ENCODE peak calls at places on chromosomes 5 and 9, in five cellular contexts. R is GM12878, J is H1, E is K562, Y is A549. A is an unnamed sample.

GRCh38 chr5:87400305-87400899 is 12.3 kb downstream of the CCNH start:
- DNase-seq in R (no peak), J (no peak), E (peak), Y (peak), A (no peak)

GRCh38 chr9:128203024-128203841 is at the start of gene DNM1:
- DNase-seq in R (no peak), J (no peak), E (peak), Y (peak), A (peak)

GRCh38 chr9:129178983-129179382 is 922 bp upstream of the IER5L start:
- DNase-seq in R (no peak), J (peak), E (no peak), Y (no peak), A (no peak)

GRCh38 chr5:102600964-102601363 is 102.2 kb upstream of the SLCO6A1 start:
- DNase-seq in R (no peak), J (no peak), E (no peak), Y (no peak), A (no peak)

GRCh38 chr5:14410068-14410941 is 171.3 kb upstream of the OTULINL start:
- DNase-seq in R (no peak), J (no peak), E (no peak), Y (no peak), A (no peak)

GRCh38 chr5:75951716-75952115 is 131.5 kb upstream of the SV2C start:
- DNase-seq in R (no peak), J (no peak), E (no peak), Y (no peak), A (no peak)

GRCh38 chr9:35594471-35594870 is 10.6 kb upstream of the TESK1 start:
- DNase-seq in R (no peak), J (no peak), E (no peak), Y (no peak), A (no peak)

GRCh38 chr5:1772634-1773033 is 27.0 kb downstream of the MRPL36 start:
- DNase-seq in R (no peak), J (no peak), E (no peak), Y (peak), A (no peak)

GRCh38 chr9:111599092-111599947 is at the start of gene PTGR1:
- DNase-seq in R (no peak), J (peak), E (no peak), Y (peak), A (peak)

GRCh38 chr5:1298723-1299510 is 4.0 kb upstream of the TERT start:
- DNase-seq in R (no peak), J (no peak), E (no peak), Y (no peak), A (no peak)

GRCh38 chr9:69078581-69078980 is 43.0 kb downstream of the FXN start:
- DNase-seq in R (no peak), J (no peak), E (no peak), Y (no peak), A (no peak)

GRCh38 chr5:6584101-6584645 is 48.7 kb downstream of the NSUN2 start:
- DNase-seq in R (no peak), J (no peak), E (no peak), Y (no peak), A (no peak)

GRCh38 chr5:10601246-10602030 is 37.6 kb downstream of the ANKRD33B start:
- DNase-seq in R (no peak), J (no peak), E (peak), Y (peak), A (peak)

GRCh38 chr5:78984020-78984610 is 995 bp downstream of the ARSB start:
- DNase-seq in R (no peak), J (no peak), E (no peak), Y (no peak), A (no peak)

GRCh38 chr5:133861161-133861737 is 107.2 kb downstream of the C5orf15 start:
- DNase-seq in R (no peak), J (no peak), E (no peak), Y (no peak), A (no peak)

GRCh38 chr5:109693535-109694152 is 3.9 kb downstream of the MAN2A1 start:
- DNase-seq in R (no peak), J (no peak), E (no peak), Y (no peak), A (no peak)

GRCh38 chr5:78600656-78601452 is 47.7 kb downstream of the LHFPL2 start:
- DNase-seq in R (no peak), J (no peak), E (no peak), Y (peak), A (no peak)

GRCh38 chr5:66993448-66993847 is 203.2 kb downstream of the CD180 start:
- DNase-seq in R (no peak), J (no peak), E (no peak), Y (no peak), A (no peak)

GRCh38 chr9:33012328-33013068 is 11.1 kb upstream of the APTX start:
- DNase-seq in R (no peak), J (no peak), E (no peak), Y (no peak), A (no peak)

GRCh38 chr5:16669776-16670175 is 53.0 kb upstream of the RETREG1 start:
- DNase-seq in R (no peak), J (no peak), E (no peak), Y (no peak), A (no peak)

GRCh38 chr9:93299418-93300174 is 115.7 kb downstream of the WNK2 start:
- DNase-seq in R (no peak), J (no peak), E (no peak), Y (no peak), A (no peak)

GRCh38 chr9:112033237-112034215 is 136.9 kb downstream of the UGCG start:
- DNase-seq in R (peak), J (no peak), E (no peak), Y (no peak), A (no peak)

GRCh38 chr5:87242242-87242641 is 25.4 kb upstream of the RASA1 start:
- DNase-seq in R (no peak), J (no peak), E (no peak), Y (no peak), A (no peak)

GRCh38 chr5:142568271-142568995 is 117.5 kb downstream of the FGF1 start:
- DNase-seq in R (no peak), J (no peak), E (no peak), Y (no peak), A (no peak)

GRCh38 chr5:41418220-41419031 is 92.0 kb downstream of the PLCXD3 start:
- DNase-seq in R (no peak), J (no peak), E (no peak), Y (no peak), A (no peak)

GRCh38 chr9:99720455-99721050 is 101.1 kb upstream of the NR4A3 start:
- DNase-seq in R (peak), J (no peak), E (no peak), Y (no peak), A (no peak)

GRCh38 chr9:21331676-21332402 is 3.4 kb downstream of the KLHL9 start:
- DNase-seq in R (no peak), J (no peak), E (no peak), Y (no peak), A (no peak)

GRCh38 chr5:174401793-174402192 is 322.6 kb upstream of the MSX2 start:
- DNase-seq in R (no peak), J (no peak), E (no peak), Y (no peak), A (no peak)

GRCh38 chr5:82308997-82309670 is 31.0 kb upstream of the RPS23 start:
- DNase-seq in R (no peak), J (no peak), E (no peak), Y (no peak), A (no peak)

GRCh38 chr9:112013261-112013660 is 116.6 kb downstream of the UGCG start:
- DNase-seq in R (no peak), J (no peak), E (no peak), Y (no peak), A (no peak)

DNA sequence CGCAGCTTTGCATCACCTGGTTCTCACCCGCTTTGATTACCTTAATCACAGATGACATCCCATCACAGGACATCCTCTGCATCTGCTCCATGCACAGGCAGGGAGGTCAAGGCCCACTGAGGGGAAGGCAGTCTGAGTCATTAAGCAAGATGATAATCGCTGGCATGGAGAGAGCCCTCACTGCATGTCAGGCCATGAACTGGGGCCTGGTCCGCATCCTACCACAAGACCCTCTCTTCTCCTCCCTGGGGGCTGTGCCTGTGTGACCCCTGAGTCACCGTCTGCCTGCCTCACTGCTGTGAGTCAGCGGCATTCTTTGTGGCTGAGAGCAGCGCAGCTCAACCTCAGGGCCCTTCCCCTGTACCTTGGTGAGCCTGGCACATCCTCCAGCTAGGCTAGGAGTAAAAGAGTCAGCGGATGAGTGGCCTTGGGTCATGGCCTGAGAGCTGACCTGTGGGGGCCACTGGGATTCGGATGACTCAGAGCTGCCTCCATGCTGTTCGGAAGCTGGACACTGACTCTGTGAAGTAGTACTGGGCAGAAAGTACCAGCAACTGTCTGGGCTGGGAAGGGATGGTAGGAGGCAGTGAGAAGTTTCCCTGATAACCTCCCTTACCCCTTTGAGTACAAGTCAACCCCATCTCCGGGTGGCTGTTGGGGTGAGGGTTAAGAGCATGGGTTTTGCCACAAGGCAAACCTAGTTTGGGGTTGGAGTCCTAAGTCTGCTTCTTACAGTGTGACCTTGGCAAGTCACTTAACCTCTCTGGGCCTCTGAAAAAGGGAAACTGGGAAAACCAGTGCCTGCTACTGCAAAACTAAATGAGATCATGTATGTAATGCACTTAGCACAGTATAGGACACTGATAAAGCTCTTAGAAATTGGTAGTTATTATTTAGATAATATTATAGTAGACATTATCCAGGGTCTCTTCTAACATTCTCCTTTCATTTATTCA is 14.6 kb upstream of the ARSI start:
- DNase-seq in R (no peak), J (no peak), E (peak), Y (peak), A (no peak)
- TF ChIP-seq EP300 in R (no peak), J (no peak), E (no peak), Y (peak), A (no peak)

GRCh38 chr5:5422819-5423515 is 490 bp downstream of the ICE1 start:
- DNase-seq in R (no peak), J (no peak), E (peak), Y (no peak), A (no peak)

GRCh38 chr5:5420251-5420650 is 2.2 kb upstream of the ICE1 start:
- DNase-seq in R (no peak), J (no peak), E (no peak), Y (no peak), A (no peak)

GRCh38 chr5:5421149-5421960 is 1.1 kb upstream of the ICE1 start:
- DNase-seq in R (no peak), J (no peak), E (peak), Y (no peak), A (no peak)

GRCh38 chr5:5424736-5425135 is 2.3 kb downstream of the ICE1 start:
- DNase-seq in R (no peak), J (no peak), E (no peak), Y (no peak), A (no peak)

GRCh38 chr5:5421961-5422818 is at the start of gene ICE1:
- DNase-seq in R (peak), J (peak), E (peak), Y (peak), A (peak)
- TF ChIP-seq EP300 in R (no peak), J (no peak), E (peak), Y (no peak), A (peak)

GRCh38 chr5:122585111-122585415 is 189.8 kb upstream of the SNX2 start:
- DNase-seq in R (no peak), J (no peak), E (no peak), Y (no peak), A (no peak)
- TF ChIP-seq EP300 in R (no peak), J (no peak), E (no peak), Y (no peak), A (no peak)

GRCh38 chr9:115615821-115616665 is 498.1 kb upstream of the TNC start:
- DNase-seq in R (no peak), J (no peak), E (no peak), Y (peak), A (no peak)
- TF ChIP-seq EP300 in R (no peak), J (no peak), E (no peak), Y (peak), A (no peak)

GRCh38 chr5:68027519-68027918 is 188.0 kb upstream of the PIK3R1 start:
- DNase-seq in R (no peak), J (no peak), E (no peak), Y (no peak), A (no peak)
- TF ChIP-seq EP300 in R (no peak), J (no peak), E (no peak), Y (no peak), A (no peak)

GRCh38 chr9:97397220-97397619 is 14.7 kb upstream of the TDRD7 start:
- DNase-seq in R (peak), J (no peak), E (no peak), Y (no peak), A (no peak)

GRCh38 chr9:97398999-97399758 is 12.7 kb upstream of the TDRD7 start:
- DNase-seq in R (no peak), J (peak), E (peak), Y (peak), A (peak)

GRCh38 chr9:97394881-97395280 is 17.0 kb upstream of the TDRD7 start:
- DNase-seq in R (no peak), J (no peak), E (no peak), Y (no peak), A (no peak)

GRCh38 chr9:97395745-97396144 is 16.2 kb upstream of the TDRD7 start:
- DNase-seq in R (no peak), J (no peak), E (no peak), Y (no peak), A (no peak)

DNA sequence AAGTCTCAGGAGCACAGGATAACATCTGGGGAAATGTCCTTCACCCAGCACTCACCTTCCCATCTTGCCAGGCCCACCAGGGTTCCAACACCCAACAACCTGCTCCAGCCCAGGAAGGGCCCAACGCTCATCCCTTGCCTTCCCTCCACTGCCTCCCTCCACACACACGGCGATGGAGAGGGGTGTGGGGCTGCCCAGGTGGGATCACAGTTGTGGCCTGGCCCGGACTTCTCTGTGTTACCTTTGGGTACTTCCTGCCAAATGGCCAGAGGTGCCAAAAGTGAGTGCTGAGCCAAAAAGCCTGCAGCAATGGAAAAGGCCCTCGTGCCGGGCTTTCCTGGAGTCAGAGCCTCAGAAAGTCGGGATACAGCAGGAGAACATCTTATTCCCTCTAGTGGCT is 15.6 kb upstream of the TDRD7 start:
- DNase-seq in R (no peak), J (no peak), E (no peak), Y (no peak), A (no peak)
- TF ChIP-seq EP300 in R (no peak), J (no peak), E (no peak), Y (no peak), A (no peak)

DNA sequence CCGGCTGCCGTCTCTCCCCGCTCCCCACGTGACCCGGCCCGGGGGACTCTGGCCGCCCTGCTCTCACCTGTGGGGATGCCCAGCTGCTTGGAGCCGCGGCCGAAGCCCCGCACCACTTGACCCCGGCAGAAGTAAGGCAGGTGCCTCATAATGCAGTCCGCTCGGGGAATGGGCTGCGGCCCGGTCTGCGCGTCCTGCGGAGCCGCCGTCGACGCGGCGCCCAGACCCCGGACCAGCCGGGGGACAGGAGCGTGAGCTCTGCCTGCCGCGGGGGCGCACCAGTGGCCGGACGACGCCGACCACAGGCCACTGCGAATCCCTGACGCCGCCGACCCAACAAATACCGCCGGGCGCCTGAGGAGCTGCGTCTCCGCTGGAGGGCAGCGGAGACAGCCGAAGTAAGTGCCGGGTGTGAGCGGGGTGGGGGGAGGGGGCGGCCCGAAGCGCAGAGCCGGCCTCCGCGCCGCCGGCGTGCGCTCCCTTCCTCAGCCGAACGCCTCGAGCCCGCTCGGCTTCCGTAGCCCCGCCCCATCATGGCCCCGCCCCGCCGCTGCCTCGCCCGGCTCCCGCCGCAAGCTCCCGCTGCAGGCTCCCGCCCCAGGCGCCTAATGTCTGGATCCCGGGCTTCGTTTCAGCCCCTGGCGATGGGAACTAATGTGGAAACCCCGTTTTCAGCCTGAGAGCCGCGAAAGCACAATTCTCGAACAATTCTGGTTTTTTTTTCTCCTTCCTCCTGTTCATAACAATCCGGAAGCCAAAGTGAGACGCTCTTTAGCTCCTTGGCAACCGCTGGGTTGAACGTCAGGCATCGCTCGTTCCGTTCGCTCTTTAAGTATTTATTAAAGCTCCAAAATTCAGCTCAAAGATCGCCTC is at the start of gene RFK:
- DNase-seq in R (peak), J (peak), E (peak), Y (peak), A (peak)
- TF ChIP-seq EP300 in R (no peak), J (peak), E (no peak), Y (no peak), A (no peak)

DNA sequence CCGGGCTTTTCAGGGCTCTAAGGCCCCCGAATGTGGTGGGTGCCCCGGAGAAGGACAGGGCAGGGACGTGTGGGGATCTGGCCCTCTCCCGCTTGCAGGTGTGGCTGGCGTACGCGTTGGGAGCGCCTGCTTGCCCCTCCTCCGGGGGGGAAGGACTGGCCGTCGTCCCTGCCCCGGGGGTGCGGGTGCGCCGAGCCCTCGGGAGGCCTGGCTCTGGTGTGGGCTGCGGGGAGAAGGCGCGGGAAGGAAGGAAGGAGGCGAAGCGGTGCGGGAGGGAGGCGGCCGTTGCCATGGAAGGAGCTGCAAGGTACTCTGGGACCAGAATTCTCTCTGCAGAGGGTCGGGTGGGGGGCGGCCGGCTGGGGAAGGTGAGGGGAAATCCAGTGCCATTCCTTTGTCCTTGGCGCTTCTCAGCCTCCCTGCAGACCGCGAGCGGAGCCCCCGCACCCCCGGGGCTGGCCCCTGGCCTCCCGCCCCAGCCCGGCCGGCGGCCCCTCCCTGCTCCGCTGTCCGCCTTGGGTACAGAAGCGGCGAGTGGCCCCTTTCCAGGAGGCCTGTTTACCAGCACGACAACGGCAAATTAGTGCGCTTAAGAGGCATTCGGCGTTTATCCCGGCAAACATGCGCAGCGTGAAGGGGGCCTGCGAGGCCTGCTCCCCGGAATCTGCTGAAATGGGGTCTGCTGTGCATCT is 67.1 kb upstream of the UNC5A start:
- DNase-seq in R (no peak), J (no peak), E (peak), Y (no peak), A (no peak)
- TF ChIP-seq EP300 in R (no peak), J (no peak), E (no peak), Y (no peak), A (no peak)

A was measured in stomach.